ENCODE peak calls at places on chromosomes 1 and 21, in six cellular contexts. S, T, Y, C, K and A are unnamed samples.

GRCh38 chr21:16004121-16004520 is 274.3 kb downstream of the USP25 start:
- DNase-seq in S (no peak), T (no peak), Y (peak; percentile 63), C (no peak), K (peak; percentile 43), A (no peak)

GRCh38 chr1:25757151-25757845 is 42.7 kb upstream of the SELENON start:
- DNase-seq in S (no peak), T (no peak), Y (no peak), C (no peak), K (no peak), A (no peak)

GRCh38 chr1:235532350-235532749 is 28.1 kb upstream of the B3GALNT2 start:
- DNase-seq in S (peak; percentile 91), T (no peak), Y (peak; percentile 75), C (no peak), K (peak; percentile 57), A (no peak)

GRCh38 chr1:240189386-240189989 is 97.8 kb downstream of the FMN2 start:
- DNase-seq in S (peak; percentile 53), T (no peak), Y (peak; percentile 57), C (no peak), K (peak; percentile 54), A (no peak)

GRCh38 chr1:198125995-198126758 is 30.6 kb upstream of the NEK7 start:
- DNase-seq in S (peak; percentile 54), T (no peak), Y (peak; percentile 87), C (no peak), K (peak; percentile 72), A (no peak)

GRCh38 chr1:115642168-115643072 is 650 bp downstream of the VANGL1 start:
- DNase-seq in S (peak; percentile 67), T (no peak), Y (peak; percentile 52), C (peak; percentile 40), K (peak; percentile 33), A (peak; percentile 66)

GRCh38 chr1:23657659-23658275 is 33.8 kb upstream of the RPL11 start:
- DNase-seq in S (peak; percentile 49), T (peak; percentile 21), Y (peak; percentile 55), C (peak; percentile 43), K (peak; percentile 36), A (peak; percentile 69)

GRCh38 chr1:15337656-15338402 is 71.9 kb upstream of the EFHD2 start:
- DNase-seq in S (peak; percentile 85), T (no peak), Y (peak; percentile 90), C (peak; percentile 53), K (peak; percentile 92), A (no peak)

GRCh38 chr21:42679319-42679981 is 26.0 kb downstream of the PDE9A start:
- DNase-seq in S (no peak), T (no peak), Y (no peak), C (no peak), K (no peak), A (no peak)
- TF ChIP-seq CTCF in S (no peak), T (no peak), Y (no peak), C (no peak), K (no peak), A (no peak)

GRCh38 chr1:55848906-55849305 is 633.7 kb upstream of the USP24 start:
- DNase-seq in S (peak; percentile 39), T (no peak), Y (peak; percentile 81), C (no peak), K (peak; percentile 80), A (no peak)
- TF ChIP-seq CTCF in S (peak; percentile 29), T (no peak), Y (peak; percentile 45), C (no peak), K (peak; percentile 62), A (no peak)

GRCh38 chr1:12244078-12244477 is 14.2 kb downstream of the VPS13D start:
- DNase-seq in S (peak; percentile 21), T (no peak), Y (peak; percentile 25), C (no peak), K (peak; percentile 19), A (no peak)
- TF ChIP-seq CTCF in S (peak; percentile 36), T (peak; percentile 57), Y (peak; percentile 23), C (no peak), K (peak; percentile 43), A (no peak)

GRCh38 chr1:234437423-234438171 is 41.4 kb downstream of the TARBP1 start:
- DNase-seq in S (no peak), T (no peak), Y (no peak), C (no peak), K (no peak), A (no peak)
- TF ChIP-seq CTCF in S (no peak), T (no peak), Y (no peak), C (no peak), K (no peak), A (no peak)

GRCh38 chr1:200035956-200036615 is 8.6 kb downstream of the NR5A2 start:
- DNase-seq in S (no peak), T (no peak), Y (no peak), C (no peak), K (no peak), A (no peak)

GRCh38 chr1:200034262-200034557 is 6.7 kb downstream of the NR5A2 start:
- DNase-seq in S (no peak), T (no peak), Y (no peak), C (no peak), K (no peak), A (no peak)

GRCh38 chr1:200035397-200035955 is 8.0 kb downstream of the NR5A2 start:
- DNase-seq in S (no peak), T (no peak), Y (no peak), C (no peak), K (no peak), A (no peak)

GRCh38 chr1:200034821-200035396 is 7.4 kb downstream of the NR5A2 start:
- DNase-seq in S (peak; percentile 47), T (no peak), Y (no peak), C (no peak), K (peak; percentile 43), A (no peak)

DNA sequence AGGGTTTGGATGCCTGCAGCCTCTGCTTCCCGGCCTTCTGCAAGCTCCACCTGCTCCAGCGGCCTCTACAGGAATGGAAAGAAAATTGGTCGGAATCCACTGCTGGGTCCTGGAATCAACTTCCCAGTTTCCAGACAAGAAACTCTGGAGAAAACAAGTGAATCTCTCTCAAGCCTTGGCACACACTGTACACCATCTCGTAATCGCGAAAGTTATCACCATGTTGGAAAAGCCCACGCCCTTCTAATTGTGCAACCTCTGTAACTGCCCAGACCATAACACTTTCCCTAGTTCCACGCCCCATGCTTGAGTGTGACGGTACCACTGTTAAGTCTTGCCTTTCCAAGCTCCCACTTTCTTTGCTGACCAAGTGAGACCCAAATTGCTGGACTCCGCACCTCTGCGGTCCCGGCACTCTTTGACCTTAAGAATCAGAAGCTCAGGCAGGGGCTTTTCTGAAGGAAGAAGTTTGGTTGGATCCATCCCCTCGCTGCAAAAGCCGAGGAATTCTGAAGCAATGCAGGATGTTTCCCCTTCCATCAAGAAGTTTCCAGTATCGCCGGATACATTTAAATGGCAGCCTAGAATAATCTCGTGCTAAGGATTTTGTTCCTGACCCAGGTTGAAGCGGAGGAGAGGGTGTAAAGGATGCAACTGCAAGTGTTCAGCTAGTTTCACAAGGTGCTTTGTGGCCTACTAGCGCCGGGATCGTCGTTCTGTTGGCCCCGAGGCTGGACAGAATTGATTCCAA is 6.2 kb downstream of the NR5A2 start:
- DNase-seq in S (peak; percentile 16), T (no peak), Y (no peak), C (no peak), K (no peak), A (no peak)
- TF ChIP-seq CTCF in S (peak; percentile 9), T (no peak), Y (no peak), C (no peak), K (no peak), A (no peak)

GRCh38 chr1:83026745-83027144 is 972.2 kb downstream of the TTLL7 start:
- DNase-seq in S (no peak), T (no peak), Y (peak; percentile 7), C (no peak), K (peak; percentile 51), A (no peak)
- TF ChIP-seq CTCF in S (no peak), T (no peak), Y (no peak), C (no peak), K (no peak), A (no peak)

GRCh38 chr1:35442737-35443136 is 114.5 kb downstream of the KIAA0319L start:
- DNase-seq in S (peak; percentile 16), T (peak; percentile 3), Y (no peak), C (no peak), K (peak; percentile 28), A (no peak)

GRCh38 chr1:35447278-35447677 is 109.9 kb downstream of the KIAA0319L start:
- DNase-seq in S (no peak), T (no peak), Y (peak; percentile 24), C (no peak), K (peak; percentile 45), A (no peak)

GRCh38 chr1:35444519-35444774 is 112.8 kb downstream of the KIAA0319L start:
- DNase-seq in S (no peak), T (no peak), Y (no peak), C (no peak), K (no peak), A (no peak)

GRCh38 chr1:35441926-35442579 is 115.2 kb downstream of the KIAA0319L start:
- DNase-seq in S (peak; percentile 86), T (no peak), Y (no peak), C (no peak), K (no peak), A (no peak)

DNA sequence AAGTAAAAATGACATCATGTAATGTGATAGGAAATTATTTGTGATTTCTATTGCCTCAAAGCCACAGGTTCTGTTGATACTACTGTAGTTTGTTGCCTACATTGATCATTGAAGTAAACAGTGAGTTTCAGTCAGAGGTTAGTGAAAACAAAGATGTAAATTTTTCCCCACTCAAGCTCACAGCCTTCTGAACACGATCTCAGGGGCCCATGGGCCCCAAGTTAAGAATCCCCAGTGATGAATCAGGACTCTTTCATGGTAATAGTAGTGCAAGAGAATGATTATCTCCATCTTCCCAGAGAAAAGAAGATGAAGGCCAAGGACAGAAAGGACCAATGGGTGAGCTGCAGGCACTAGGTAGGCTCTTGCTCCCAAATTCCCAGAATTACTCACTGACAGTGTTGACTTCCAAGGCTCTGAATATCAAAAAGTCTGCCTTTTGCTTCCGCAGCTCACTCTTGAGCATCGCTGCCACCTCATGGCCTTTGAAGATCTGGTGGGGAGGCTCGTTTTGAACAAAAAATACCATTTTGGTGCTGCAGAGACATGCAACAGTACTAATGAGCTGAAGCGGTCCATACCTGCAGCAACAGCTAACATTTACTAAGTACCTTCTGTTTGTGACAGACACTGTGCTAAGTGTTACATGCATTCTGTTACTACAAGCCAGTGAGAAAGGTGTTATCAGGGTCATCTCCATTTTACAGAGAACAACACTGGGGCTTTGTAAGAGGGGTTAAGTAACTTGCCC is 113.3 kb downstream of the KIAA0319L start:
- DNase-seq in S (no peak), T (no peak), Y (peak; percentile 19), C (no peak), K (peak; percentile 40), A (no peak)
- TF ChIP-seq CTCF in S (no peak), T (no peak), Y (no peak), C (no peak), K (peak; percentile 27), A (no peak)

DNA sequence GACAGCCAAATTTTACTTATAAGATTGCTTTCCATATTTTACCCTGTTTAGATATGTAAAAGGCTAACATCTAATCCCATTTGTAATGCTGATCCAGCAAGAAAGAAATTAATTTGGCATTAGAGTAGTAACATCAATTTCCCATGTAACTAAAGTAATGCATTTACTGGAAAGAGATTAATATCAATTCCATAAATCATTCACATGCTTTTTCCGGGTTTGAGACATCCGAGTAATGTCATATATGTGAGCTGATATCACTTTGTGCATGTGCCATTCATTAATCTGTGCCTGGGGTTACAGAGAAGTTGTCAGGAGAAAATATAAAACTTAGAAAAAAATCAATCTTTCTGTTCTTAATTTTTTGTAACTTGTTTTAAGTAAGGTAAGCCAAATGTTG is 206.1 kb downstream of the AGBL4 start:
- DNase-seq in S (no peak), T (no peak), Y (no peak), C (no peak), K (no peak), A (no peak)
- TF ChIP-seq CTCF in S (no peak), T (no peak), Y (no peak), C (no peak), K (no peak), A (no peak)